ENCODE peak calls at places on chromosomes 1 and 21, in nine cellular contexts. One of them, this sample, is unnamed.

GRCh38 chr1:158998037-158998780 is 11.5 kb upstream of the IFI16 start:
- DNase-seq in stimulated activated CD4-positive, alpha-beta T cell treated with anti-CD3 and anti-CD28 coated beads, Interleukin-15, amount 100 ng/mL, for 1 hour: no peak
- DNase-seq in left ventricle myocardium inferior: no peak
- DNase-seq in stimulated activated naive CD8-positive, alpha-beta T cell treated with anti-CD3 and anti-CD28 coated beads, Interleukin-15, amount 100 ng/mL, for 72 hours: no peak
- DNase-seq in NB4: no peak
- DNase-seq in NCI-H2081 treated with DMSO at 0.1 percent for 48 hours: no peak
- DNase-seq in HTR-8/SVneo: no peak
- DNase-seq in globus pallidus: no peak
- DNase-seq in activated naive CD4-positive, alpha-beta T cell treated with anti-CD3 and anti-CD28 coated beads, Interleukin-2, amount 50 U/mL, for 16 hours: no peak
- DNase-seq in this sample: no peak

GRCh38 chr21:34367320-34367935 is 3.6 kb downstream of the KCNE2 start:
- DNase-seq in stimulated activated CD4-positive, alpha-beta T cell treated with anti-CD3 and anti-CD28 coated beads, Interleukin-15, amount 100 ng/mL, for 1 hour: no peak
- DNase-seq in left ventricle myocardium inferior: no peak
- DNase-seq in stimulated activated naive CD8-positive, alpha-beta T cell treated with anti-CD3 and anti-CD28 coated beads, Interleukin-15, amount 100 ng/mL, for 72 hours: peak; percentile 15
- DNase-seq in NB4: peak; percentile 69
- DNase-seq in NCI-H2081 treated with DMSO at 0.1 percent for 48 hours: peak; percentile 13
- DNase-seq in HTR-8/SVneo: peak; percentile 66
- DNase-seq in globus pallidus: peak; percentile 44
- DNase-seq in activated naive CD4-positive, alpha-beta T cell treated with anti-CD3 and anti-CD28 coated beads, Interleukin-2, amount 50 U/mL, for 16 hours: peak; percentile 43
- DNase-seq in this sample: peak; percentile 50

GRCh38 chr1:153631047-153632022 is 2.5 kb upstream of the CHTOP start:
- DNase-seq in stimulated activated CD4-positive, alpha-beta T cell treated with anti-CD3 and anti-CD28 coated beads, Interleukin-15, amount 100 ng/mL, for 1 hour: no peak
- DNase-seq in left ventricle myocardium inferior: no peak
- DNase-seq in stimulated activated naive CD8-positive, alpha-beta T cell treated with anti-CD3 and anti-CD28 coated beads, Interleukin-15, amount 100 ng/mL, for 72 hours: no peak
- DNase-seq in NB4: no peak
- DNase-seq in NCI-H2081 treated with DMSO at 0.1 percent for 48 hours: no peak
- DNase-seq in HTR-8/SVneo: no peak
- DNase-seq in globus pallidus: no peak
- DNase-seq in activated naive CD4-positive, alpha-beta T cell treated with anti-CD3 and anti-CD28 coated beads, Interleukin-2, amount 50 U/mL, for 16 hours: no peak
- DNase-seq in this sample: no peak

GRCh38 chr1:99767996-99768524 is 1.6 kb upstream of the FRRS1 start:
- DNase-seq in stimulated activated CD4-positive, alpha-beta T cell treated with anti-CD3 and anti-CD28 coated beads, Interleukin-15, amount 100 ng/mL, for 1 hour: no peak
- DNase-seq in left ventricle myocardium inferior: no peak
- DNase-seq in stimulated activated naive CD8-positive, alpha-beta T cell treated with anti-CD3 and anti-CD28 coated beads, Interleukin-15, amount 100 ng/mL, for 72 hours: no peak
- DNase-seq in NB4: no peak
- DNase-seq in NCI-H2081 treated with DMSO at 0.1 percent for 48 hours: no peak
- DNase-seq in HTR-8/SVneo: no peak
- DNase-seq in globus pallidus: no peak
- DNase-seq in activated naive CD4-positive, alpha-beta T cell treated with anti-CD3 and anti-CD28 coated beads, Interleukin-2, amount 50 U/mL, for 16 hours: no peak
- DNase-seq in this sample: no peak

GRCh38 chr1:21262282-21263051 is 27.8 kb downstream of the ECE1 start:
- DNase-seq in stimulated activated CD4-positive, alpha-beta T cell treated with anti-CD3 and anti-CD28 coated beads, Interleukin-15, amount 100 ng/mL, for 1 hour: no peak
- DNase-seq in left ventricle myocardium inferior: peak; percentile 86
- DNase-seq in stimulated activated naive CD8-positive, alpha-beta T cell treated with anti-CD3 and anti-CD28 coated beads, Interleukin-15, amount 100 ng/mL, for 72 hours: no peak
- DNase-seq in NB4: no peak
- DNase-seq in NCI-H2081 treated with DMSO at 0.1 percent for 48 hours: no peak
- DNase-seq in HTR-8/SVneo: no peak
- DNase-seq in globus pallidus: no peak
- DNase-seq in activated naive CD4-positive, alpha-beta T cell treated with anti-CD3 and anti-CD28 coated beads, Interleukin-2, amount 50 U/mL, for 16 hours: no peak
- DNase-seq in this sample: peak; percentile 47

GRCh38 chr1:58922302-58923089 is 138.6 kb upstream of the JUN start:
- DNase-seq in stimulated activated CD4-positive, alpha-beta T cell treated with anti-CD3 and anti-CD28 coated beads, Interleukin-15, amount 100 ng/mL, for 1 hour: no peak
- DNase-seq in left ventricle myocardium inferior: peak; percentile 71
- DNase-seq in stimulated activated naive CD8-positive, alpha-beta T cell treated with anti-CD3 and anti-CD28 coated beads, Interleukin-15, amount 100 ng/mL, for 72 hours: peak; percentile 62
- DNase-seq in NB4: no peak
- DNase-seq in NCI-H2081 treated with DMSO at 0.1 percent for 48 hours: no peak
- DNase-seq in HTR-8/SVneo: no peak
- DNase-seq in globus pallidus: no peak
- DNase-seq in activated naive CD4-positive, alpha-beta T cell treated with anti-CD3 and anti-CD28 coated beads, Interleukin-2, amount 50 U/mL, for 16 hours: no peak
- DNase-seq in this sample: no peak

GRCh38 chr1:111961773-111962565 is 27.5 kb downstream of the KCND3 start:
- DNase-seq in stimulated activated CD4-positive, alpha-beta T cell treated with anti-CD3 and anti-CD28 coated beads, Interleukin-15, amount 100 ng/mL, for 1 hour: no peak
- DNase-seq in left ventricle myocardium inferior: peak; percentile 45
- DNase-seq in stimulated activated naive CD8-positive, alpha-beta T cell treated with anti-CD3 and anti-CD28 coated beads, Interleukin-15, amount 100 ng/mL, for 72 hours: no peak
- DNase-seq in NB4: no peak
- DNase-seq in NCI-H2081 treated with DMSO at 0.1 percent for 48 hours: no peak
- DNase-seq in HTR-8/SVneo: no peak
- DNase-seq in globus pallidus: peak; percentile 47
- DNase-seq in activated naive CD4-positive, alpha-beta T cell treated with anti-CD3 and anti-CD28 coated beads, Interleukin-2, amount 50 U/mL, for 16 hours: no peak
- DNase-seq in this sample: no peak

GRCh38 chr1:200180821-200181220 is 153.3 kb downstream of the NR5A2 start:
- DNase-seq in stimulated activated CD4-positive, alpha-beta T cell treated with anti-CD3 and anti-CD28 coated beads, Interleukin-15, amount 100 ng/mL, for 1 hour: no peak
- DNase-seq in left ventricle myocardium inferior: no peak
- DNase-seq in stimulated activated naive CD8-positive, alpha-beta T cell treated with anti-CD3 and anti-CD28 coated beads, Interleukin-15, amount 100 ng/mL, for 72 hours: no peak
- DNase-seq in NB4: no peak
- DNase-seq in NCI-H2081 treated with DMSO at 0.1 percent for 48 hours: no peak
- DNase-seq in HTR-8/SVneo: peak; percentile 20
- DNase-seq in globus pallidus: peak; percentile 27
- DNase-seq in activated naive CD4-positive, alpha-beta T cell treated with anti-CD3 and anti-CD28 coated beads, Interleukin-2, amount 50 U/mL, for 16 hours: no peak
- DNase-seq in this sample: no peak

This sample was measured in H9.